ENCODE peak calls at places on chromosomes 4 and X, in eight cellular contexts. V is right lobe of liver, G is Peyer's patch, K is transverse colon, I is K562, M is A549, D is spleen, Y is NB4. T is an unnamed sample.

GRCh38 chr4:69727924-69728323 is 32.5 kb downstream of the SULT1B1 start:
- DNase-seq in I (no peak), K (no peak), G (no peak), Y (no peak), M (no peak), D (no peak), V (no peak), T (no peak)

GRCh38 chr4:79198886-79199591 is 126.8 kb downstream of the NAA11 start:
- DNase-seq in G (no peak), Y (peak; percentile 38), M (no peak), D (no peak), K (no peak), I (peak; percentile 72), V (no peak), T (no peak)

GRCh38 chr4:153522800-153523089 is 56.6 kb downstream of the TMEM131L start:
- DNase-seq in G (no peak), D (no peak), M (no peak), V (no peak), I (no peak), Y (no peak), K (no peak), T (no peak)

GRCh38 chr4:179307297-179308136 is 1865.3 kb upstream of the AGA start:
- DNase-seq in K (peak; percentile 16), M (peak; percentile 13), G (no peak), V (peak; percentile 46), D (no peak), I (peak; percentile 42), Y (peak; percentile 53), T (no peak)

GRCh38 chrX:43870758-43871419 is 11.4 kb downstream of the MAOB start:
- DNase-seq in G (no peak), D (no peak), K (no peak), V (no peak), Y (no peak), M (no peak), I (no peak), T (no peak)

GRCh38 chrX:153939573-153939972 is 4.7 kb upstream of the NAA10 start:
- DNase-seq in Y (no peak), V (no peak), M (no peak), G (no peak), D (no peak), K (no peak), I (no peak), T (no peak)

GRCh38 chr4:15233626-15234025 is 194.2 kb upstream of the C1QTNF7 start:
- DNase-seq in I (no peak), M (no peak), G (no peak), D (no peak), K (no peak), V (no peak), Y (no peak), T (no peak)

GRCh38 chr4:134313591-134313990 is 112.0 kb upstream of the PABPC4L start:
- DNase-seq in G (no peak), M (no peak), I (no peak), V (no peak), K (no peak), Y (no peak), D (no peak), T (no peak)

GRCh38 chr4:92447265-92447905 is 143.6 kb downstream of the GRID2 start:
- DNase-seq in I (no peak), Y (no peak), D (no peak), M (no peak), G (no peak), K (no peak), V (no peak), T (no peak)

GRCh38 chr4:23384741-23385140 is 505.1 kb downstream of the PPARGC1A start:
- DNase-seq in K (no peak), G (no peak), D (no peak), V (no peak), M (no peak), Y (no peak), I (no peak), T (no peak)

GRCh38 chr4:124334119-124334518 is 378.4 kb downstream of the ANKRD50 start:
- DNase-seq in K (no peak), D (no peak), G (no peak), Y (peak; percentile 60), I (peak; percentile 8), M (peak; percentile 65), V (no peak), T (no peak)

GRCh38 chrX:47540754-47541538 is 20.1 kb upstream of the ARAF start:
- DNase-seq in M (peak; percentile 91), I (peak; percentile 63), G (no peak), D (no peak), K (peak; percentile 77), Y (peak; percentile 87), V (peak; percentile 84), T (no peak)
- TF ChIP-seq POLR2A in M (peak; percentile 33), I (peak; percentile 56), G (peak; percentile 22), D (no peak), K (peak; percentile 32), Y (peak; percentile 20), V (peak; percentile 59), T (no peak)

DNA sequence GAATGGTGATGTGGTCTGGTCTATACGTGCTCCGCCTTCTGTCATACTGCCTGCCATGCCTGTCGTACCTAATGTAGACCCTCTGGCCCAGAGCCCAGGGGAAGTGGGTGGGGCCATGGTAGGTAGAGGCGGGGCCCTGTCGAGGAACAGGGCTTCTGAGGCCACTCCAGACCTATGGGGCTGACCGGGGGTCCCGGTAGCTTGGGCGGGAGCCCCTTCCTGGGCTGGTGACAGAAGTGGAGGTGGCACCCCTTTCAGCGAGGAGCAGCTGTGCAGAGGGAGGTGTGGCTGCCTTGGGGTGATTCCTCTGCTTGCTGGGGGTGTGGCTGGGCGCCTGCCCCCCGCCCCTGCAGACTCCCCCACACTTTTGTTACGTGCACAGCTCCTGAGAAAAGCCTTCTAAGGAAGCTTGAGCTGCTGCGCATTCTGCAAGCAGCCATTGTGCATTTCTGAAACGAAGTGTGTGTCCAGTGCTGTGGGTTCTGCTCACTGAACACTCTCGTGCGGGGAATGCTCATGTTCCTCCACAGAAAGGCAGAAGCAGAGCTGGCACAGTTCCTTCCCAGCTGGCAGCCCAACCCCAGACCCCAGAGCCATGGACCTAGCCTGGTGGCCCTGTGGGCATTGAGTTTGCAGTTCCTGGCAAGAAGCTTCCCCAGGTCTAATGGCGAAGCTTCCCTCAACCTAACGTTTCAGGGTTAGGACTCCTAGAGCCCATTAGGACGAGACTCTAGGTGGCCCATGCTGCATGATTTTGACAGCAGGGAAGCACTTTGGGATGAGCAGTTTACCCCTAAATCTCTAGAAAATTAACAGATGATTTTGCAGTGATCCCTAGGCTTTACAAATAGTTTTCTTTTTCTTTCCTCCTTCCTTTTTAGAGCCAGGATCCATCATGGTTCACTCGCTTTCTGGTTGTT is 72.7 kb upstream of the HGFAC start:
- DNase-seq in D (no peak), G (peak; percentile 15), Y (peak; percentile 28), V (peak; percentile 44), K (no peak), M (no peak), I (peak; percentile 37), T (peak; percentile 89)
- H3K4me3 ChIP-seq in D (no peak overlapping the region), G (no peak overlapping the region), Y (peak overlapping the region; percentile 10), V (no peak overlapping the region), K (no peak overlapping the region), M (no peak overlapping the region), I (no peak overlapping the region), T (peak overlapping the region; percentile 23)

DNA sequence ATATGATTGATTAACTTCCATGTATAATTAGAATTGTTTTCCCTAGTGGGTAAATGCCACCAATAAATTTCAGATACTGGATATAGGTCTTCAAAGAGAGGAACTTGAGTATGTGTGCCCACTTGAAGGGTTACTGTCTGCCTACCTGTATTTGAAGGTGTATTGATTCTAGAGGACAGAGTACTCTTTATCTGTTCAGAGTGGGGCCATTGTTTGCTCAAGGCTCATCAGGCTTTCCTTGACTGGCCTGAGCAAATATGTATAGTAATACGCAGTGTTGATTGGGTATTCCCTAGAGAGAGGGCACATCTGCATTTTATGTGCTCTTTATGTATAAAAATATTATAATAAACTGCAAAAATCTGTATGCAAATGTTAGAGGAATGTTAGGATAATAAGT is 23.7 kb downstream of the RP2 start:
- DNase-seq in Y (no peak), G (no peak), D (no peak), K (no peak), I (no peak), V (no peak), M (no peak), T (no peak)
- TF ChIP-seq POLR2A in Y (no peak), G (no peak), D (no peak), K (no peak), I (no peak), V (no peak), M (no peak), T (no peak)

GRCh38 chr4:24913099-24913445 is 230 bp upstream of the CCDC149 start:
- DNase-seq in D (no peak), V (no peak), K (no peak), M (peak; percentile 26), I (no peak), G (no peak), Y (no peak), T (no peak)

GRCh38 chr4:24915121-24915922 is 2.5 kb upstream of the CCDC149 start:
- DNase-seq in G (no peak), K (no peak), M (no peak), D (no peak), V (no peak), I (no peak), Y (no peak), T (no peak)

GRCh38 chr4:24914460-24914859 is 1.6 kb upstream of the CCDC149 start:
- DNase-seq in D (no peak), M (no peak), V (no peak), Y (no peak), K (no peak), G (no peak), I (no peak), T (no peak)

GRCh38 chr4:24910504-24910903 is 2.3 kb downstream of the CCDC149 start:
- DNase-seq in Y (no peak), V (no peak), K (no peak), G (no peak), D (no peak), I (no peak), M (no peak), T (no peak)

GRCh38 chr4:24912252-24913098 is at the start of gene CCDC149:
- DNase-seq in M (peak; percentile 72), V (peak; percentile 93), Y (no peak), D (peak; percentile 80), G (no peak), K (peak; percentile 78), I (peak; percentile 35), T (no peak)
- H3K4me3 ChIP-seq in M (peak within 1 kb of the TSS; percentile 56), V (peak within 1 kb of the TSS; percentile 84), Y (no peak within 1 kb of the TSS), D (peak within 1 kb of the TSS; percentile 26), G (peak within 1 kb of the TSS; percentile 82), K (peak within 1 kb of the TSS; percentile 84), I (no peak within 1 kb of the TSS), T (peak within 1 kb of the TSS; percentile 68)

GRCh38 chr4:150664935-150665334 is 83.0 kb downstream of the MAB21L2 start:
- DNase-seq in D (no peak), I (no peak), M (peak; percentile 70), K (no peak), Y (no peak), G (no peak), V (no peak), T (no peak)
- TF ChIP-seq POLR2A in D (no peak), I (no peak), M (no peak), K (no peak), Y (no peak), G (no peak), V (no peak), T (no peak)

DNA sequence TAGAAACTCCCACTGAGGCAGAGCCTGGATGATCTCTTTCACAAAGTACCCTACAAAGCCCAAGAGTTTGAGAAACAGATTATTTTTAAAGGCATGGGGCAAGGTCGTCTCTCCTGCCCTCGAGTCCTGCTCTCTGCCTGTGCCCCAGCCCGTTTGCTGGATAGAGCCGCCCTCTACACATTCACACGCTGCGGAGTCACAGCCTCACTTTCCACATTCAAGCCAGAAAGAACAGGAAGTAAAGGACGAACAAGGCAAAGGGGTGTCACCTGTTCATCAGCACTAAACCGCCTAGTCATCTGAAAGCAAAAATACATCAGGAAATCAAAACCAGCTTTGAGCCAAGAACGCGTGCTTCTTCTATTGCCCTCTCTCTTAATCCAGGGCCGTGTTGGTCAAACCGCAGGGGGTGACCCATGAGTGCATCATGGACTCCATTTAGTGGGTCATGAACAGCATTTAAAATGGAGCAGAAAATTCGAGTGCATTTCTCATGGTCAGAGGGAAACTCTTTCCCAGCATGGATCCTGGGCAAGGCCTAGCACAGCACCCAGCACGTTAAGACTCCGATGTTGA is 83.4 kb downstream of the PHKA2 start:
- DNase-seq in K (no peak), M (no peak), I (no peak), D (peak; percentile 31), V (no peak), G (no peak), Y (no peak), T (no peak)
- H3K4me3 ChIP-seq in K (no peak overlapping the region), M (no peak overlapping the region), I (no peak overlapping the region), D (no peak overlapping the region), V (no peak overlapping the region), G (no peak overlapping the region), Y (no peak overlapping the region), T (no peak overlapping the region)

T was measured in esophagus muscularis mucosa.